ENCODE peak calls at places on chromosomes 1 and 21, in four cellular contexts. U is prostate gland; O is CD4-positive, alpha-beta memory T cell; H is neural progenitor cell. W is an unnamed sample.

GRCh38 chr1:194167956-194168355 is 981.5 kb upstream of the B3GALT2 start:
- DNase-seq in U (no peak), O (no peak), H (no peak), W (no peak)

GRCh38 chr1:76247261-76247852 is 172.8 kb downstream of the ST6GALNAC3 start:
- DNase-seq in U (no peak), O (no peak), H (peak), W (no peak)

GRCh38 chr1:57839488-57839887 is 415.6 kb upstream of the DAB1 start:
- DNase-seq in U (no peak), O (no peak), H (no peak), W (no peak)

GRCh38 chr1:21773585-21773984 is 9.4 kb downstream of the USP48 start:
- DNase-seq in U (no peak), O (no peak), H (no peak), W (no peak)

GRCh38 chr1:14259191-14259757 is 339.2 kb upstream of the KAZN start:
- DNase-seq in U (peak), O (no peak), H (no peak), W (peak)

GRCh38 chr1:11473635-11474034 is 5.3 kb upstream of the DISP3 start:
- DNase-seq in U (no peak), O (peak), H (peak), W (no peak)

GRCh38 chr1:92817137-92817697 is 14.6 kb upstream of the RPL5 start:
- DNase-seq in U (no peak), O (no peak), H (no peak), W (no peak)

GRCh38 chr1:209395169-209395568 is 188.3 kb upstream of the CAMK1G start:
- DNase-seq in U (no peak), O (no peak), H (no peak), W (no peak)

GRCh38 chr1:93844262-93845045 is 34.6 kb downstream of the DNTTIP2 start:
- DNase-seq in U (peak), O (peak), H (peak), W (peak)

GRCh38 chr1:3841491-3841890 is 15.5 kb downstream of the CEP104 start:
- DNase-seq in U (no peak), O (no peak), H (no peak), W (no peak)

GRCh38 chr1:211329764-211330201 is 3.1 kb downstream of the TRAF5 start:
- DNase-seq in U (no peak), O (no peak), H (no peak), W (no peak)

GRCh38 chr21:33569986-33570385 is 18.5 kb downstream of the DONSON start:
- DNase-seq in U (no peak), O (no peak), H (no peak), W (no peak)

GRCh38 chr1:55913565-55913964 is 665.8 kb downstream of the PLPP3 start:
- DNase-seq in U (no peak), O (no peak), H (no peak), W (no peak)

GRCh38 chr1:27416387-27417111 is 24.1 kb downstream of the GPR3 start:
- DNase-seq in U (no peak), O (peak), H (peak), W (no peak)

GRCh38 chr1:119878171-119878570 is 18.1 kb downstream of the ADAM30 start:
- DNase-seq in U (no peak), O (no peak), H (no peak), W (no peak)

GRCh38 chr1:76084685-76085084 is 10.1 kb downstream of the ST6GALNAC3 start:
- DNase-seq in U (no peak), O (no peak), H (no peak), W (no peak)

GRCh38 chr1:31335007-31335406 is 37.9 kb downstream of the FABP3 start:
- DNase-seq in U (peak), O (peak), H (peak), W (no peak)

GRCh38 chr21:44085491-44086321 is 21.5 kb upstream of the PWP2 start:
- DNase-seq in U (no peak), O (no peak), H (no peak), W (no peak)

GRCh38 chr1:93033785-93034184 is 45.3 kb upstream of the MTF2 start:
- DNase-seq in U (no peak), O (no peak), H (no peak), W (no peak)

GRCh38 chr1:235888119-235888643 is 21.5 kb upstream of the LYST start:
- DNase-seq in U (no peak), O (peak), H (no peak), W (no peak)

GRCh38 chr1:242847390-242847993 is 323.0 kb upstream of the PLD5 start:
- DNase-seq in U (no peak), O (no peak), H (peak), W (no peak)

GRCh38 chr1:64469614-64469976 is 334 bp upstream of the CACHD1 start:
- DNase-seq in U (peak), O (no peak), H (peak), W (no peak)
- H3K27ac ChIP-seq in U (peak), O (no peak), H (no peak), W (peak)

GRCh38 chr1:84738237-84738636 is 48.0 kb upstream of the SSX2IP start:
- DNase-seq in U (no peak), O (no peak), H (no peak), W (no peak)
- H3K27ac ChIP-seq in U (no peak), O (no peak), H (no peak), W (no peak)

GRCh38 chr1:212595229-212595628 is 13.3 kb upstream of the ATF3 start:
- DNase-seq in U (no peak), O (no peak), H (no peak), W (no peak)
- H3K27ac ChIP-seq in U (no peak), O (peak), H (no peak), W (peak)

DNA sequence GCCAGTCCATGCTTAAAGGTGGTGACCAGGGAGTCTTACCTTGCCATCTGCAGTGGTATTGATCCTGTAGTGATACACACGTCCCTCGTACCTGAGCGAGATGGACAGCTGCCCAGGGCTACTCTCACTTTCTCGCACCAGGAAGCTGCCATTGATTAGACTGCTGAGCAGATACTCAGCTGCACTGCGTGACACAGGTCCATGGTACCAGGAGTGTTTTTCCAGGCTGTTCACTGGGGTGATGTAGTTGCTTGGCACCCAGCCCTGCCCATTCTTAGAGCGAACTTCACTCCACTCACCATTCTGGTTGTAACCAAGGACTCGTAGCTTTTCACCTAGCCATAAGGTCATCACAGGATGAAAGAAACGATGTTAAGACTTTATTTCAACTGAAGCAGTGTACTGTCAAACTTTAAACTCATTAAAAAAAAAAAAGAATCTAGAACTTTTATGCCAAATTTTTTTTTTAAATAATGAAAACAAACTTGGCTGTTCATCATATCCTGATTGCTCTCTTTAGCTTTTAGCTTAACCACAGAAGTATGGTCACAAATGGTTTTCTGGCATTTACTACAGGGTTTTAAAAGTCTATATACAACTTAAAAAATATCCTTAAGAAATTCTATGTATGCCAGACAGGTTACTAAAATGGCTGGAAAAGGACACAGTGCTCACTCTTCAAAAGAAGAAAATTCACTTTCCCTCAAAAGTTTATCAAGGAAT is 44.6 kb downstream of the TOR3A start:
- DNase-seq in U (no peak), O (no peak), H (no peak), W (peak)
- H3K27ac ChIP-seq in U (no peak), O (no peak), H (no peak), W (peak)

GRCh38 chr1:245441699-245442098 is 286.9 kb downstream of the KIF26B start:
- DNase-seq in U (no peak), O (no peak), H (no peak), W (no peak)
- H3K27ac ChIP-seq in U (no peak), O (no peak), H (no peak), W (no peak)

GRCh38 chr1:50179639-50180038 is 70.9 kb downstream of the ELAVL4 start:
- DNase-seq in U (no peak), O (no peak), H (no peak), W (no peak)

GRCh38 chr1:50183734-50184133 is 75.0 kb downstream of the ELAVL4 start:
- DNase-seq in U (no peak), O (no peak), H (no peak), W (no peak)

GRCh38 chr1:50176563-50176885 is 67.8 kb downstream of the ELAVL4 start:
- DNase-seq in U (no peak), O (no peak), H (no peak), W (no peak)

GRCh38 chr1:50180367-50180766 is 71.6 kb downstream of the ELAVL4 start:
- DNase-seq in U (no peak), O (no peak), H (no peak), W (no peak)

DNA sequence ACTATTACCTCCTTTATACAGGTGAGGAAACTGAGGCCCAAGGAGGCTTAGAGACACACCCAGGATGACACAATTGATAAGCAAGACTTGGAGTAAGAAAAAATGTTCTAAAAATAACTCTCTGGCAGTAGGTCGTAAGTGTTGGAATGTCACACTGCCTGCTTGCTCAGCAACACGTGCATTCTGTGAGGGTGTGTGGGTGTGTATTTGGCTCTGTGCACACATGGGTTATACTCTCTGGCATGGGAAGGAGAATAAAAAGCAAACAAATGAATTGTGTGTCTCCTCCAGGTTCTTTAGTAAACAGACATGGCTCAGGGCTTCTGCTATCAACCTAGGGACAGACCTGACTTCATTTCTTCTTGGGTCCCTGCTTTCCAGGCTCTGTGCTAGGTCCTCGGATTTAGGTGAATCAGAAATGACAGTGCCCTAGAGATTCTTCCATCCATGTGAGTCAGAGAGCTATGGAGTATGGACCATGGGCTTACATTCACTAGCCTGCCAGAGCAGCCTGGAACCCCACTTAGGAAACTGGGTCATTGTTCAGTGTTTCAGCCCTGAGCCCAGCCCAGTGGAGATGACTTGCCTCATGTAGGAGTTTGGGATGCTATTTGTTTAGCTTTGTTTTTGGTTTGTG is 72.4 kb downstream of the ELAVL4 start:
- DNase-seq in U (peak), O (no peak), H (no peak), W (no peak)
- H3K27ac ChIP-seq in U (no peak), O (no peak), H (no peak), W (no peak)

GRCh38 chr1:23423415-23424170 is 955 bp downstream of the TCEA3 start:
- DNase-seq in U (peak), O (peak), H (peak), W (peak)

GRCh38 chr1:23422955-23423354 is 1.6 kb downstream of the TCEA3 start:
- DNase-seq in U (no peak), O (peak), H (no peak), W (peak)

GRCh38 chr1:23422313-23422877 is 2.2 kb downstream of the TCEA3 start:
- DNase-seq in U (peak), O (peak), H (no peak), W (peak)

GRCh38 chr1:23426828-23427227 is 2.3 kb upstream of the TCEA3 start:
- DNase-seq in U (no peak), O (no peak), H (no peak), W (no peak)

DNA sequence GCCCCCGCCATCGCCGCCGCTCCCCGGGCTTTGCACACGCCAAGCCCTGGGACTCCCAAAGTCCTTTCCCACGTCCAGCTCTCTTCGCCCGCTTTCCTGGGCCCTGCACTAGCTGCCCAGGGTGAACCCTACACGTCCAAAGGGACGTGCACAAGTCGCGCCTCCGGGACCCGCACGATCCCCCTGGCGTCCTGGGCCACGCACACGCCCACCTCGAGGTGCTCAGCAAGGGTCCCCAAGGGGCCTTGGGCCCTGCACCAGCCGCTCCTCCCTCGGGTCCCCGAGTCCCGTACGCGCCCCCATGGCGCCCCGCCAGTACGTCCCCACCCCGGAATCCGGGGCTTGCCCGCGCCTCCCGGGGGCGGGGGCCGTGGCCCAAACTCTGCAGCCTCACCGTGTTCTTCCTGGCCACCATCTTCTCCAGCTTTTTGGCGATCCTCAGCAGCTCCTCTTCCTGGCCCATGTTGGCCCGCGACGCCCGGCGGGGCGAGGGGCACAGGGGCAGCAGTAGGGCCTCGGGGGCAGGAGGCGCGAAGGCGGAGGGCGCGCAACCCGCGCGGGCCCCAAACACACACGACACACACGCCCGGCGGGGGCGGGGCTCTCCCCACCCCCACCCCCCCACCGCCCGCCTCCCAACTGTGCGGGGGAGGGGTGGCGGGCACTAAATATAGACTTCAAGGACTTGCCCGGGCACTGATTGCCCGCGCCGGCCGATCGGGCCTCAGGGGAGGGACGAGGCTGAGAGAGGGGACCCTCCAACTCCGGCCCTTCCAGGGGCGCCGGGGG is at the start of gene TCEA3:
- DNase-seq in U (peak), O (peak), H (peak), W (peak)
- H3K27ac ChIP-seq in U (peak), O (no peak), H (no peak), W (peak)

GRCh38 chr1:112982328-112982727 is 26.3 kb upstream of the SLC16A1 start:
- DNase-seq in U (no peak), O (no peak), H (no peak), W (no peak)
- H3K27ac ChIP-seq in U (no peak), O (no peak), H (no peak), W (no peak)

DNA sequence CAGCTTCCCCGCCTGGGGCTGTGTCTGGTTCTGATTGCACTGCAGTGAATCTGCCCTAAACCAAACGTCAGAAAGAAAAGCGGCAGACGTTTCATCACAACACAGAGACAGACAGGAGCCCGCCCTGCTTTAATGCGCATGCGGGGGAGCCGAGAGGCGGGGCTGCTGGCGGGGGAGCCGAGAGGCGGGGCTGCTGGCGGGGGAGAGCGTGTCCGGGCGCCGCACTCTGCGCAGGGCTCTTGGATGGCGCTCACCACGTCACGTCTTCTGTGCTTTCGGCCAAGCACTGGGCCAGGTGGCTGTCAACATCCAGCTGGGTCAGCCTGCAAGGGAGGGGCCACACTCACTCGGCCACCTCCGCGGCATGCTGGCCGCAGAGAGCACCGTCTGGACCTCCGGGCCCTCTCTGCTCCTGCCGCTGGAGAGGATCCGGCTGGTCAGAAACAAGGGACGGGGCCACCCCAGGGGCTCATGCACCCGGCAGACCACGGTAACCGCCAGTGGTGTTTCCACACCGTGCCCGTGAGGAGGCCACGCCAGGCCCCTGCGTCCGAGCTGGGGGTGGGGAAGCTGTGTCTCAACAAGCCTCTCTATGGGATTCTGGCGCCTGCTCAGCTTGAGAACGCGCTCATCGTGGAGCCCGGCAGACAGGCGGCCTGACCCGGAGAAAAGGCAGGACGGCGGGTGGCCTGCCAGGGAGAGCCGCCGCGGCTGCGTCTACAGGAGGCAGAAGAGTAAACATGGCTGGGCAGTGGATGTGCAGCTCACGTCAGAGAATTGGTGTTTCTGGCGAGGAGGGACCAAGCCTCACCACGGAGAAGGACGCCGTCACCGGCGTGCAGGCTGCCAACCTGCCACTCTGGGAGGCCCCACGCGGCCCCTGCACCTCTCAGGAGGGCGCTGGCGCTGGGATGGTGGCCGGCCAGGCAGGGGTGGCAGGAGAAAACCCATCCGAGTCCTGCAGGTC is 4.8 kb downstream of the FAAP20 start:
- DNase-seq in U (peak), O (peak), H (peak), W (peak)
- H3K27ac ChIP-seq in U (peak), O (peak), H (peak), W (peak)

DNA sequence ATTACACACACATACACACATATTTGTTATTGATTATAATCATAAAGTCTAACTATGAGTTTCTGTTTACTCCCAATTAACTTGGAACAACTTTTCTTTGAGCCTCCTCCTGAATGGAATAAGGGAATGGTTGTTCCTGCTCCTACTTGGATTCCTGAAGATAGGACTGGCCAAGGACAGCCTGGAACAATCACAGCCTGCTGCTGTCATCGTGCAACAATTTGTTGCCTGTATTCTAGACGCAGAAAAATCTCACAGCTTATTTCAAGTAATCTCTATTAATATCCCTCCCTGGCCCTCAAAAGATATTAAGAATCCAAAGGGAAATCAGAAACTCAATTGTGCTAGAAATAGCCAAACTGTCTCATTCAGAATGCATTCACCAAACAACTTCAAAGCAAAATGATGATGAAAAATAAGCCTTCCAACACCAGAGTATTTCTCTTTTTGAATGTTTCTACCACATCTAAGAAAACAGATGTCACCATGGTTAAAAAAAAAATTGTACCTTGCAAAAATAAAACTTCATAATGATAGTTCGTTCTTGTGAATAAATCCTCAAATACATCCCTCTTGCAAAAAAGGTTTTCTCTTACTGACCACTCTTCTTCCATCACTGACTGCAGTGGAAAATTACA is 30.9 kb downstream of the RCAN1 start:
- DNase-seq in U (no peak), O (no peak), H (no peak), W (no peak)
- H3K27ac ChIP-seq in U (no peak), O (no peak), H (no peak), W (no peak)